ENCODE peak calls at places on chromosomes 3 and 15, in seven cellular contexts. Q, W, O, C, S, T and E are unnamed samples.

GRCh38 chr3:140391041-140391440 is 286.8 kb upstream of the TRIM42 start:
- DNase-seq in Q (no peak), T (no peak), O (no peak), S (no peak), W (no peak), C (no peak), E (no peak)

GRCh38 chr3:186511702-186512101 is 32.5 kb downstream of the CRYGS start:
- DNase-seq in Q (no peak), C (no peak), S (no peak), W (no peak), O (no peak), T (no peak), E (no peak)

GRCh38 chr3:192747746-192748145 is 20.4 kb upstream of the FGF12 start:
- DNase-seq in C (no peak), O (no peak), T (no peak), S (no peak), W (no peak), Q (no peak), E (no peak)

GRCh38 chr3:194824676-194825075 is 139.0 kb downstream of the FAM43A start:
- DNase-seq in W (no peak), Q (no peak), T (peak; percentile 79), S (no peak), O (no peak), C (peak; percentile 25), E (no peak)

GRCh38 chr3:123622766-123623165 is 37.9 kb upstream of the HACD2 start:
- DNase-seq in W (no peak), C (no peak), T (no peak), O (no peak), S (no peak), Q (no peak), E (no peak)

GRCh38 chr15:94125131-94125530 is 106.2 kb upstream of the MCTP2 start:
- DNase-seq in S (no peak), T (no peak), Q (no peak), O (no peak), C (peak; percentile 65), W (no peak), E (no peak)

GRCh38 chr15:91102546-91103330 is 2.7 kb downstream of the SV2B start:
- DNase-seq in O (no peak), T (no peak), C (no peak), W (no peak), S (no peak), Q (no peak), E (no peak)

GRCh38 chr3:112503304-112503972 is 4.2 kb upstream of the BTLA start:
- DNase-seq in W (no peak), S (no peak), T (no peak), C (no peak), Q (no peak), O (no peak), E (no peak)

GRCh38 chr3:187744169-187745151 is 808 bp downstream of the BCL6 start:
- DNase-seq in S (peak; percentile 54), O (peak; percentile 73), C (peak; percentile 69), W (peak; percentile 59), Q (peak; percentile 54), T (peak; percentile 60), E (peak; percentile 34)

GRCh38 chr3:98967758-98968157 is 66.3 kb upstream of the DCBLD2 start:
- DNase-seq in Q (no peak), S (no peak), O (no peak), T (no peak), W (no peak), C (no peak), E (no peak)

GRCh38 chr3:146044046-146044445 is 116.9 kb downstream of the PLOD2 start:
- DNase-seq in Q (no peak), T (no peak), W (no peak), S (no peak), O (no peak), C (peak; percentile 57), E (no peak)

GRCh38 chr3:188534633-188535032 is 380.7 kb downstream of the LPP start:
- DNase-seq in W (no peak), C (peak; percentile 37), O (no peak), Q (no peak), T (no peak), S (no peak), E (no peak)

GRCh38 chr15:69713726-69714559 is 261.3 kb downstream of the RPLP1 start:
- DNase-seq in C (no peak), S (peak; percentile 62), W (peak; percentile 82), Q (peak; percentile 77), O (no peak), T (no peak), E (no peak)

GRCh38 chr3:194485876-194486539 is 794 bp downstream of the ATP13A3 start:
- DNase-seq in W (peak; percentile 59), T (peak; percentile 24), S (peak; percentile 28), Q (peak; percentile 48), C (peak; percentile 62), O (peak; percentile 77), E (peak; percentile 47)

GRCh38 chr3:52848617-52849016 is 13.8 kb upstream of the MUSTN1 start:
- DNase-seq in O (no peak), W (no peak), S (no peak), Q (no peak), C (peak; percentile 87), T (no peak), E (no peak)

GRCh38 chr3:104316118-104316517 is 1050.6 kb upstream of the ALCAM start:
- DNase-seq in Q (no peak), T (no peak), C (peak; percentile 11), O (no peak), W (no peak), S (no peak), E (no peak)

GRCh38 chr3:101928890-101929289 is 79.6 kb downstream of the NFKBIZ start:
- DNase-seq in C (peak; percentile 75), W (no peak), Q (no peak), T (no peak), S (no peak), O (no peak), E (no peak)

GRCh38 chr15:56868251-56868650 is 50.2 kb upstream of the TCF12 start:
- DNase-seq in O (no peak), C (no peak), W (no peak), Q (no peak), T (no peak), S (no peak), E (no peak)

GRCh38 chr3:187914231-187914630 is 169.0 kb upstream of the BCL6 start:
- DNase-seq in Q (no peak), W (no peak), O (no peak), S (no peak), T (peak; percentile 29), C (no peak), E (no peak)

GRCh38 chr15:57639306-57639705 is 47.6 kb downstream of the MYZAP start:
- DNase-seq in C (no peak), O (no peak), T (no peak), W (no peak), S (no peak), Q (no peak), E (no peak)

GRCh38 chr3:195297446-195297845 is 26.5 kb upstream of the XXYLT1 start:
- DNase-seq in Q (no peak), W (no peak), S (no peak), C (no peak), T (no peak), O (no peak), E (no peak)

GRCh38 chr3:143155756-143156155 is 36.2 kb downstream of the CHST2 start:
- DNase-seq in T (no peak), Q (no peak), O (no peak), S (no peak), C (no peak), W (no peak), E (no peak)

GRCh38 chr3:86180696-86181095 is 810.3 kb downstream of the VGLL3 start:
- DNase-seq in Q (no peak), T (peak; percentile 25), W (no peak), O (no peak), S (no peak), C (peak; percentile 4), E (no peak)

GRCh38 chr3:31841515-31841914 is 139.5 kb downstream of the OSBPL10 start:
- DNase-seq in O (no peak), W (no peak), C (no peak), Q (no peak), S (no peak), T (no peak), E (no peak)

GRCh38 chr15:77867266-77868047 is 210.1 kb downstream of the TBC1D2B start:
- DNase-seq in C (no peak), T (no peak), O (peak; percentile 32), S (no peak), Q (no peak), W (no peak), E (no peak)

GRCh38 chr15:89822030-89822429 is 7.4 kb upstream of the ANPEP start:
- DNase-seq in Q (no peak), S (no peak), C (peak; percentile 78), T (no peak), O (no peak), W (no peak), E (no peak)

GRCh38 chr3:136414476-136414875 is 164.3 kb downstream of the PCCB start:
- DNase-seq in O (no peak), S (no peak), W (no peak), C (peak; percentile 37), Q (no peak), T (no peak), E (no peak)

GRCh38 chr3:188043891-188044290 is 110.1 kb upstream of the LPP start:
- DNase-seq in O (no peak), W (no peak), S (no peak), T (no peak), Q (no peak), C (no peak), E (no peak)

GRCh38 chr3:155984791-155985417 is 114.5 kb downstream of the GMPS start:
- DNase-seq in S (no peak), T (no peak), Q (no peak), W (no peak), O (no peak), C (no peak), E (no peak)

GRCh38 chr15:25088261-25088790 is 133.5 kb downstream of the SNRPN start:
- DNase-seq in T (no peak), W (peak; percentile 5), C (no peak), S (no peak), Q (no peak), O (no peak), E (no peak)
- H3K9me3 ChIP-seq in T (no peaks in the 10 kb centered on the region), W (peaks cover 56% of the 10 kb centered on the region), C (no peaks in the 10 kb centered on the region), S (peaks cover 95% of the 10 kb centered on the region), Q (peaks cover 100% of the 10 kb centered on the region), O (peaks cover 99% of the 10 kb centered on the region), E (peaks cover 18% of the 10 kb centered on the region)

DNA sequence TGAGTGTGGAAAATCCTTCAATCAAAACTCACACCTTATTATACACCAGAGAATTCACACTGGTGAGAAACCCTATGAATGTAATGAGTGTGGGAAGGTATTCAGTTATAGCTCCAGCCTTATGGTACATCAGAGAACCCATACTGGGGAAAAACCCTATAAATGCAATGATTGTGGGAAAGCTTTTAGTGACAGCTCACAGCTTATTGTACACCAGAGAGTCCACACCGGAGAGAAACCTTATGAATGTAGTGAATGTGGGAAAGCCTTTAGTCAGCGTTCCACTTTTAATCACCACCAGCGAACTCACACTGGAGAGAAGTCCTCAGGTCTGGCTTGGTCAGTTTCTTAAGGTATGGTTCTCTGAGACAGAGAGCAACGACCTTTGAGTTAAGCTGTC is 13.7 kb upstream of the ZNF660 start:
- DNase-seq in W (no peak), O (no peak), S (no peak), Q (no peak), T (no peak), C (no peak), E (no peak)
- H3K9me3 ChIP-seq in W (peaks cover 14% of the 10 kb centered on the region), O (peaks cover 33% of the 10 kb centered on the region), S (peaks cover 66% of the 10 kb centered on the region), Q (peaks cover 57% of the 10 kb centered on the region), T (no peaks in the 10 kb centered on the region), C (no peaks in the 10 kb centered on the region), E (peaks cover 16% of the 10 kb centered on the region)

GRCh38 chr3:26368312-26368711 is 254.3 kb upstream of the LRRC3B start:
- DNase-seq in O (no peak), C (no peak), T (no peak), S (no peak), Q (no peak), W (no peak), E (no peak)
- H3K9me3 ChIP-seq in O (peaks cover 33% of the 10 kb centered on the region), C (no peaks in the 10 kb centered on the region), T (no peaks in the 10 kb centered on the region), S (no peaks in the 10 kb centered on the region), Q (no peaks in the 10 kb centered on the region), W (no peaks in the 10 kb centered on the region), E (no peaks in the 10 kb centered on the region)

GRCh38 chr3:5145120-5145519 is 23.0 kb downstream of the ARL8B start:
- DNase-seq in W (no peak), Q (no peak), T (no peak), O (no peak), S (no peak), C (no peak), E (no peak)
- H3K9me3 ChIP-seq in W (no peaks in the 10 kb centered on the region), Q (peaks cover 24% of the 10 kb centered on the region), T (no peaks in the 10 kb centered on the region), O (no peaks in the 10 kb centered on the region), S (no peaks in the 10 kb centered on the region), C (no peaks in the 10 kb centered on the region), E (no peaks in the 10 kb centered on the region)